ENCODE peak calls at places on chromosomes 2 and 18, in five cellular contexts. N is H9; C is foreskin fibroblast; O is CD4-positive, alpha-beta T cell; F is A549. T is an unnamed sample.

GRCh38 chr2:152462591-152463178 is 127.7 kb downstream of the FMNL2 start:
- DNase-seq in O (no peak), F (no peak), C (no peak), N (no peak), T (no peak)

GRCh38 chr2:77521931-77522470 is at the start of gene LRRTM4:
- DNase-seq in F (peak; percentile 7), C (no peak), N (peak; percentile 56), O (no peak), T (no peak)

GRCh38 chr2:29012211-29012681 is 31.1 kb downstream of the TOGARAM2 start:
- DNase-seq in C (no peak), N (no peak), F (no peak), O (no peak), T (no peak)

GRCh38 chr2:235518317-235519090 is 24.7 kb downstream of the AGAP1 start:
- DNase-seq in C (no peak), F (no peak), N (no peak), O (no peak), T (no peak)

GRCh38 chr2:223055140-223055539 is 3.1 kb downstream of the KCNE4 start:
- DNase-seq in C (no peak), O (no peak), N (no peak), F (no peak), T (no peak)

GRCh38 chr18:60064271-60064670 is 164.5 kb downstream of the PMAIP1 start:
- DNase-seq in O (no peak), F (no peak), N (no peak), C (peak; percentile 69), T (no peak)

GRCh38 chr2:133504566-133505505 is 63.4 kb downstream of the NCKAP5 start:
- DNase-seq in C (no peak), N (no peak), O (no peak), F (peak; percentile 19), T (peak; percentile 72)

GRCh38 chr18:36814994-36815393 is 13.8 kb downstream of the TPGS2 start:
- DNase-seq in O (no peak), C (no peak), N (no peak), F (no peak), T (no peak)

GRCh38 chr2:238644095-238645081 is 203.5 kb upstream of the TWIST2 start:
- DNase-seq in O (no peak), F (peak; percentile 84), C (peak; percentile 88), N (no peak), T (peak; percentile 16)

GRCh38 chr2:142603761-142604160 is 273.7 kb upstream of the KYNU start:
- DNase-seq in F (no peak), C (no peak), O (no peak), N (no peak), T (no peak)

GRCh38 chr2:109433486-109433885 is 180.3 kb downstream of the SEPTIN10 start:
- DNase-seq in C (no peak), N (no peak), O (no peak), F (no peak), T (no peak)

GRCh38 chr2:221502270-221502973 is 69.7 kb downstream of the EPHA4 start:
- DNase-seq in O (no peak), C (peak; percentile 72), F (no peak), N (no peak), T (no peak)

GRCh38 chr2:35871672-35872071 is 483.9 kb upstream of the CRIM1 start:
- DNase-seq in N (no peak), O (no peak), F (peak; percentile 29), C (no peak), T (no peak)
- TF ChIP-seq CTCF in N (peak; percentile 54), O (no peak), F (peak; percentile 19), C (no peak), T (no peak)

GRCh38 chr2:95761556-95761955 is 169.8 kb downstream of the TRIM43 start:
- DNase-seq in C (no peak), N (no peak), O (no peak), F (no peak), T (no peak)

GRCh38 chr2:95760839-95761525 is 169.2 kb downstream of the TRIM43 start:
- DNase-seq in O (no peak), C (peak; percentile 80), F (peak; percentile 12), N (no peak), T (no peak)

GRCh38 chr2:95757988-95758387 is 166.2 kb downstream of the TRIM43 start:
- DNase-seq in F (no peak), N (no peak), O (no peak), C (no peak), T (no peak)

GRCh38 chr2:95759481-95760246 is 167.9 kb downstream of the TRIM43 start:
- DNase-seq in C (no peak), F (no peak), N (no peak), O (no peak), T (no peak)
- TF ChIP-seq CTCF in C (no peak), F (no peak), N (no peak), O (no peak), T (no peak)

GRCh38 chr18:57116598-57117132 is 30.2 kb upstream of the BOD1L2 start:
- DNase-seq in C (no peak), O (no peak), N (no peak), F (no peak), T (no peak)

GRCh38 chr18:57125627-57126026 is 21.3 kb upstream of the BOD1L2 start:
- DNase-seq in F (no peak), N (no peak), C (no peak), O (no peak), T (no peak)

GRCh38 chr18:57122906-57123510 is 23.9 kb upstream of the BOD1L2 start:
- DNase-seq in O (no peak), C (no peak), N (peak; percentile 50), F (no peak), T (no peak)

GRCh38 chr18:57121542-57122112 is 25.3 kb upstream of the BOD1L2 start:
- DNase-seq in N (peak; percentile 65), O (no peak), F (no peak), C (no peak), T (no peak)
- TF ChIP-seq CTCF in N (peak; percentile 59), O (no peak), F (no peak), C (no peak), T (no peak)

DNA sequence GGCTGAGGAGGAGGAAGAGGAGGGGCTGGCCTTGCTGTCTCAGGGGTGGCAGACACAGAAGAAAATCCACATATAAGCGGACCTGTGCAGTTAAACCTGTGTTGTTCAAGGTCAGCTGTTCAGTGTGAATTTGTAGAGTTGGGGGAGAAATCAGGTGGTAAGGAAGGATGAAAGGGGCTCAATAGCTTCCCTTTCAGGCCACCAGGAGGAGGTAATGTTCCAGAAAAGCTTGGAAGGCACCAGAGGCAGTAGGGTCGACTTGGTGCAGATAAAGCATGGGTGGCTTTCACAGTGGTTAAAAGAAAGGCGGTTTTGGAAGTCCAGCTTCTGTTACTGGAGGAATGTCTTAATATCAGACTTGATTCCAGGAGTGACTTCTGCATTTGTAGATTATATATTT is 167.4 kb downstream of the THSD7B start:
- DNase-seq in N (peak; percentile 45), F (peak; percentile 13), C (no peak), O (no peak), T (peak; percentile 30)
- TF ChIP-seq CTCF in N (peak; percentile 79), F (no peak), C (peak; percentile 40), O (no peak), T (peak; percentile 35)

GRCh38 chr2:207743514-207743913 is 26.2 kb downstream of the FZD5 start:
- DNase-seq in N (no peak), C (no peak), O (no peak), F (no peak), T (no peak)
- TF ChIP-seq CTCF in N (no peak), C (no peak), O (no peak), F (no peak), T (no peak)

GRCh38 chr2:135742307-135742838 is 718 bp downstream of the UBXN4 start:
- DNase-seq in O (no peak), N (peak; percentile 38), F (peak; percentile 54), C (peak; percentile 30), T (peak; percentile 42)

GRCh38 chr2:135743860-135744259 is 2.2 kb downstream of the UBXN4 start:
- DNase-seq in O (no peak), C (peak; percentile 1), F (no peak), N (no peak), T (no peak)

GRCh38 chr2:135741395-135742306 is at the start of gene UBXN4:
- DNase-seq in N (peak; percentile 99), F (peak; percentile 99), C (peak; percentile 100), O (peak; percentile 91), T (peak; percentile 93)

GRCh38 chr2:135745545-135745944 is 3.9 kb downstream of the UBXN4 start:
- DNase-seq in F (no peak), C (peak; percentile 47), N (no peak), O (no peak), T (no peak)

GRCh38 chr2:135744761-135745314 is 3.2 kb downstream of the UBXN4 start:
- DNase-seq in O (no peak), C (peak; percentile 49), N (peak; percentile 44), F (peak; percentile 59), T (peak; percentile 25)
- TF ChIP-seq CTCF in O (no peak), C (peak; percentile 12), N (peak; percentile 49), F (peak; percentile 22), T (no peak)

GRCh38 chr18:79962311-79962710 is 2.1 kb upstream of the HSBP1L1 start:
- DNase-seq in N (no peak), O (no peak), F (no peak), C (no peak), T (peak; percentile 63)
- TF ChIP-seq CTCF in N (no peak), O (no peak), F (no peak), C (no peak), T (no peak)